ENCODE peak calls at places on chromosome 3, in six cellular contexts. V is NCI-H460, L is cerebellar cortex, M is germinal center, E is SW 1271, B is right cardiac atrium. S is an unnamed sample.

GRCh38 chr3:48119495-48120193 is 68.6 kb downstream of the CDC25A start:
- DNase-seq in M (no peak), B (peak; percentile 90), V (no peak), L (no peak), E (no peak), S (no peak)

GRCh38 chr3:4793311-4793710 is 185.9 kb upstream of the BHLHE40 start:
- DNase-seq in B (no peak), L (no peak), V (no peak), M (no peak), E (no peak), S (no peak)

GRCh38 chr3:10285742-10286524 is 6.8 kb downstream of the GHRL start:
- DNase-seq in M (no peak), E (no peak), L (no peak), V (no peak), B (no peak), S (no peak)

GRCh38 chr3:85594648-85595047 is 635.9 kb downstream of the CADM2 start:
- DNase-seq in E (no peak), M (no peak), L (no peak), V (no peak), B (no peak), S (no peak)

GRCh38 chr3:178393833-178394232 is 142.4 kb upstream of the KCNMB2 start:
- DNase-seq in L (no peak), V (no peak), E (no peak), B (no peak), M (no peak), S (no peak)

GRCh38 chr3:120094776-120095225 is 554 bp upstream of the GSK3B start:
- DNase-seq in L (peak; percentile 100), E (peak; percentile 99), M (peak; percentile 95), B (peak; percentile 99), V (peak; percentile 99), S (peak; percentile 98)

GRCh38 chr3:195853930-195854478 is 42.3 kb upstream of the MUC4 start:
- DNase-seq in E (no peak), B (no peak), L (no peak), M (no peak), V (no peak), S (no peak)

GRCh38 chr3:100407164-100407563 is 5.8 kb downstream of the LNP1 start:
- DNase-seq in L (no peak), M (no peak), E (no peak), V (no peak), B (no peak), S (no peak)

GRCh38 chr3:194043516-194043915 is 92.4 kb upstream of the HES1 start:
- DNase-seq in V (no peak), E (no peak), B (no peak), L (no peak), M (no peak), S (no peak)

GRCh38 chr3:7709383-7710082 is 792.1 kb upstream of the LMCD1 start:
- DNase-seq in V (no peak), B (no peak), M (no peak), L (no peak), E (no peak), S (no peak)

GRCh38 chr3:139234491-139234890 is 109.3 kb upstream of the MRPS22 start:
- DNase-seq in B (no peak), M (no peak), E (no peak), V (no peak), L (no peak), S (no peak)

GRCh38 chr3:107629556-107629955 is 106.8 kb downstream of the BBX start:
- DNase-seq in L (no peak), E (no peak), V (no peak), M (no peak), B (no peak), S (no peak)

GRCh38 chr3:15505412-15506165 is 15.9 kb downstream of the COLQ start:
- DNase-seq in B (no peak), L (no peak), V (no peak), E (no peak), M (no peak), S (no peak)

GRCh38 chr3:183114779-183115178 is 15.5 kb upstream of the MCCC1 start:
- DNase-seq in B (no peak), L (no peak), V (no peak), M (no peak), E (no peak), S (no peak)

GRCh38 chr3:105801397-105801796 is 67.4 kb downstream of the CBLB start:
- DNase-seq in V (no peak), L (no peak), E (no peak), M (peak; percentile 6), B (no peak), S (no peak)

GRCh38 chr3:111173328-111173900 is 101.8 kb downstream of the NECTIN3 start:
- DNase-seq in L (no peak), V (no peak), E (no peak), B (no peak), M (no peak), S (no peak)

GRCh38 chr3:24185738-24186384 is 240.8 kb downstream of the NR1D2 start:
- DNase-seq in B (peak; percentile 34), V (peak; percentile 28), E (no peak), M (peak; percentile 50), L (peak; percentile 35), S (peak; percentile 13)

GRCh38 chr3:106824856-106825255 is 552.4 kb upstream of the CCDC54 start:
- DNase-seq in V (peak; percentile 5), L (no peak), M (no peak), B (no peak), E (no peak), S (no peak)

GRCh38 chr3:103306081-103306480 is 871.3 kb downstream of the ZPLD1 start:
- DNase-seq in V (no peak), M (no peak), L (no peak), E (no peak), B (no peak), S (no peak)

GRCh38 chr3:64836097-64836496 is 148.3 kb upstream of the ADAMTS9 start:
- DNase-seq in V (no peak), M (no peak), L (no peak), E (no peak), B (no peak), S (no peak)

GRCh38 chr3:77147836-77148578 is 108.1 kb downstream of the ROBO2 start:
- DNase-seq in L (no peak), B (no peak), M (no peak), V (no peak), E (no peak), S (no peak)

GRCh38 chr3:99394831-99395733 is 243.3 kb upstream of the COL8A1 start:
- DNase-seq in M (no peak), E (no peak), V (peak; percentile 46), B (no peak), L (no peak), S (no peak)

GRCh38 chr3:184371570-184372018 is 6.4 kb downstream of the THPO start:
- DNase-seq in M (peak; percentile 74), B (peak; percentile 90), L (peak; percentile 93), E (no peak), V (peak; percentile 74), S (peak; percentile 89)

GRCh38 chr3:183807329-183807728 is 18.0 kb downstream of the MAP6D1 start:
- DNase-seq in L (no peak), B (no peak), E (no peak), M (no peak), V (no peak), S (no peak)